ENCODE peak calls at places on chromosome 3, in eight cellular contexts. Y is activated CD8-positive, alpha-beta memory T cell treated with anti-CD3 and anti-CD28 coated beads, Interleukin-2, amount 10 ng/mL, durations not matched to agents 7 days and 5 days; S is GM12891; G is HFF-Myc; R is left ventricle myocardium superior; H is NCI-H69; N is T-helper 9 cell; T is effector CD4-positive, alpha-beta T cell. V is an unnamed sample.

GRCh38 chr3:114608293-114608692 is 314.5 kb downstream of the TIGIT start:
- DNase-seq in H (no peak), Y (no peak), G (peak; percentile 65), T (no peak), S (no peak), R (no peak), N (no peak), V (no peak)

GRCh38 chr3:127089487-127090145 is 103.3 kb upstream of the PRR23E start:
- DNase-seq in H (peak; percentile 64), N (no peak), S (no peak), T (no peak), R (peak; percentile 52), Y (no peak), G (no peak), V (peak; percentile 45)

GRCh38 chr3:180382781-180383180 is 219.2 kb upstream of the TTC14 start:
- DNase-seq in Y (no peak), G (no peak), N (no peak), T (no peak), H (no peak), R (no peak), S (no peak), V (no peak)

GRCh38 chr3:129276385-129276784 is 2.3 kb upstream of the HMCES start:
- DNase-seq in R (no peak), N (no peak), H (no peak), G (no peak), S (peak; percentile 64), Y (peak; percentile 55), T (no peak), V (no peak)

GRCh38 chr3:172651936-172652595 is 58.8 kb downstream of the NCEH1 start:
- DNase-seq in H (no peak), R (no peak), Y (no peak), N (no peak), S (no peak), G (no peak), T (no peak), V (no peak)

GRCh38 chr3:120688121-120688520 is 6.1 kb upstream of the HGD start:
- DNase-seq in R (no peak), H (no peak), Y (no peak), S (peak; percentile 17), T (no peak), N (no peak), G (no peak), V (no peak)

GRCh38 chr3:99325407-99325806 is 313.0 kb upstream of the COL8A1 start:
- DNase-seq in N (no peak), G (no peak), R (no peak), H (no peak), Y (no peak), S (no peak), T (no peak), V (no peak)

GRCh38 chr3:115071611-115072010 is 75.5 kb downstream of the ZBTB20 start:
- DNase-seq in S (no peak), R (no peak), N (no peak), T (no peak), Y (no peak), G (no peak), H (peak; percentile 61), V (no peak)

GRCh38 chr3:169668081-169668956 is 4.8 kb upstream of the MECOM start:
- DNase-seq in Y (no peak), T (no peak), G (no peak), R (peak; percentile 55), S (no peak), N (no peak), H (peak; percentile 89), V (peak; percentile 47)

GRCh38 chr3:112056451-112056929 is 22.0 kb downstream of the TMPRSS7 start:
- DNase-seq in Y (peak; percentile 48), T (no peak), H (no peak), N (no peak), R (no peak), S (no peak), G (peak; percentile 11), V (no peak)

GRCh38 chr3:174295336-174295735 is 563.8 kb upstream of the NAALADL2 start:
- DNase-seq in N (no peak), Y (no peak), R (no peak), H (no peak), G (no peak), T (no peak), S (no peak), V (no peak)

GRCh38 chr3:111541911-111542483 is at the start of gene CD96:
- DNase-seq in R (no peak), N (peak; percentile 45), G (no peak), H (no peak), T (peak; percentile 65), Y (peak; percentile 86), S (no peak), V (no peak)

GRCh38 chr3:170585937-170586310 is at the start of gene SLC7A14:
- DNase-seq in G (no peak), Y (no peak), S (no peak), N (no peak), T (no peak), H (peak; percentile 59), R (no peak), V (no peak)

GRCh38 chr3:156795890-156796451 is 30.2 kb upstream of the LEKR1 start:
- DNase-seq in N (no peak), T (no peak), S (no peak), Y (no peak), G (no peak), R (no peak), H (peak; percentile 55), V (no peak)

GRCh38 chr3:135191690-135192089 is 396.6 kb downstream of the EPHB1 start:
- DNase-seq in T (no peak), N (no peak), S (no peak), Y (no peak), G (no peak), H (no peak), R (no peak), V (no peak)

GRCh38 chr3:85304360-85304964 is 345.7 kb downstream of the CADM2 start:
- DNase-seq in N (no peak), T (no peak), S (no peak), G (no peak), R (no peak), H (peak; percentile 40), Y (no peak), V (no peak)

GRCh38 chr3:58063424-58063823 is 55.2 kb downstream of the FLNB start:
- DNase-seq in Y (no peak), T (no peak), H (peak; percentile 30), S (no peak), G (no peak), N (no peak), R (no peak), V (no peak)

GRCh38 chr3:146134348-146135117 is 26.5 kb downstream of the PLOD2 start:
- DNase-seq in T (no peak), N (no peak), Y (no peak), G (no peak), R (no peak), S (no peak), H (peak; percentile 23), V (no peak)

GRCh38 chr3:67646586-67647234 is 7.7 kb downstream of the SUCLG2 start:
- DNase-seq in R (no peak), H (peak; percentile 3), N (no peak), G (no peak), T (no peak), S (no peak), Y (no peak), V (no peak)

GRCh38 chr3:189355481-189356201 is 183.9 kb downstream of the TPRG1 start:
- DNase-seq in S (no peak), R (no peak), G (no peak), T (peak; percentile 9), H (peak; percentile 48), Y (peak; percentile 49), N (peak; percentile 9), V (no peak)

GRCh38 chr3:137692803-137693431 is 71.2 kb upstream of the SOX14 start:
- DNase-seq in Y (no peak), R (no peak), S (peak; percentile 7), T (no peak), G (no peak), H (peak; percentile 6), N (no peak), V (peak; percentile 25)

V was measured in heart left ventricle.